ENCODE peak calls at places on chromosomes 3 and 15, in seven cellular contexts. One of them, this sample, is unnamed.

GRCh38 chr3:36244728-36245127 is 135.6 kb upstream of the STAC start:
- DNase-seq in SK-N-SH: no peak
- DNase-seq in GM12891: no peak
- DNase-seq in GM12878: no peak
- DNase-seq in K562: no peak
- DNase-seq in H1: no peak
- DNase-seq in HepG2: no peak
- DNase-seq in this sample: no peak

GRCh38 chr3:177673105-177673804 is 476.0 kb upstream of the TBL1XR1 start:
- DNase-seq in SK-N-SH: no peak
- DNase-seq in GM12891: no peak
- DNase-seq in GM12878: no peak
- DNase-seq in K562: no peak
- DNase-seq in H1: no peak
- DNase-seq in HepG2: no peak
- DNase-seq in this sample: no peak

GRCh38 chr3:66195347-66195783 is 25.4 kb upstream of the SLC25A26 start:
- DNase-seq in SK-N-SH: peak; percentile 87
- DNase-seq in GM12891: no peak
- DNase-seq in GM12878: no peak
- DNase-seq in K562: no peak
- DNase-seq in H1: peak; percentile 73
- DNase-seq in HepG2: no peak
- DNase-seq in this sample: no peak

GRCh38 chr3:32569540-32570425 is 875 bp downstream of the DYNC1LI1 start:
- DNase-seq in SK-N-SH: peak; percentile 77
- DNase-seq in GM12891: peak; percentile 28
- DNase-seq in GM12878: no peak
- DNase-seq in K562: peak; percentile 73
- DNase-seq in H1: peak; percentile 91
- DNase-seq in HepG2: peak; percentile 57
- DNase-seq in this sample: peak; percentile 37

GRCh38 chr3:157335198-157335597 is 101.5 kb upstream of the PTX3 start:
- DNase-seq in SK-N-SH: no peak
- DNase-seq in GM12891: no peak
- DNase-seq in GM12878: no peak
- DNase-seq in K562: no peak
- DNase-seq in H1: no peak
- DNase-seq in HepG2: no peak
- DNase-seq in this sample: no peak

GRCh38 chr15:89814112-89814742 is 425 bp downstream of the ANPEP start:
- DNase-seq in SK-N-SH: peak; percentile 57
- DNase-seq in GM12891: no peak
- DNase-seq in GM12878: no peak
- DNase-seq in K562: no peak
- DNase-seq in H1: no peak
- DNase-seq in HepG2: no peak
- DNase-seq in this sample: no peak

GRCh38 chr3:43905157-43905556 is 214.4 kb downstream of the ABHD5 start:
- DNase-seq in SK-N-SH: no peak
- DNase-seq in GM12891: no peak
- DNase-seq in GM12878: no peak
- DNase-seq in K562: no peak
- DNase-seq in H1: no peak
- DNase-seq in HepG2: no peak
- DNase-seq in this sample: no peak

GRCh38 chr15:91887921-91888373 is 34.4 kb downstream of the SLCO3A1 start:
- DNase-seq in SK-N-SH: no peak
- DNase-seq in GM12891: no peak
- DNase-seq in GM12878: no peak
- DNase-seq in K562: no peak
- DNase-seq in H1: peak; percentile 24
- DNase-seq in HepG2: no peak
- DNase-seq in this sample: no peak

GRCh38 chr15:100125627-100126231 is 216.0 kb downstream of the ADAMTS17 start:
- DNase-seq in SK-N-SH: no peak
- DNase-seq in GM12891: no peak
- DNase-seq in GM12878: no peak
- DNase-seq in K562: no peak
- DNase-seq in H1: no peak
- DNase-seq in HepG2: no peak
- DNase-seq in this sample: no peak

GRCh38 chr15:35519536-35520149 is 26.3 kb downstream of the DPH6 start:
- DNase-seq in SK-N-SH: peak; percentile 11
- DNase-seq in GM12891: no peak
- DNase-seq in GM12878: peak; percentile 19
- DNase-seq in K562: peak; percentile 12
- DNase-seq in H1: no peak
- DNase-seq in HepG2: peak; percentile 45
- DNase-seq in this sample: no peak

GRCh38 chr3:59731909-59732308 is 682.1 kb upstream of the CFAP20DC start:
- DNase-seq in SK-N-SH: no peak
- DNase-seq in GM12891: no peak
- DNase-seq in GM12878: peak; percentile 31
- DNase-seq in K562: no peak
- DNase-seq in H1: no peak
- DNase-seq in HepG2: no peak
- DNase-seq in this sample: no peak

GRCh38 chr3:149330609-149331008 is 2.8 kb downstream of the TM4SF18 start:
- DNase-seq in SK-N-SH: no peak
- DNase-seq in GM12891: no peak
- DNase-seq in GM12878: no peak
- DNase-seq in K562: no peak
- DNase-seq in H1: no peak
- DNase-seq in HepG2: no peak
- DNase-seq in this sample: no peak

GRCh38 chr3:174333640-174334039 is 525.5 kb upstream of the NAALADL2 start:
- DNase-seq in SK-N-SH: no peak
- DNase-seq in GM12891: no peak
- DNase-seq in GM12878: no peak
- DNase-seq in K562: no peak
- DNase-seq in H1: no peak
- DNase-seq in HepG2: no peak
- DNase-seq in this sample: no peak

GRCh38 chr3:175149675-175150074 is 290.5 kb downstream of the NAALADL2 start:
- DNase-seq in SK-N-SH: no peak
- DNase-seq in GM12891: no peak
- DNase-seq in GM12878: peak; percentile 62
- DNase-seq in K562: no peak
- DNase-seq in H1: no peak
- DNase-seq in HepG2: peak; percentile 1
- DNase-seq in this sample: no peak

GRCh38 chr3:124966557-124967480 is 32.3 kb upstream of the MUC13 start:
- DNase-seq in SK-N-SH: no peak
- DNase-seq in GM12891: no peak
- DNase-seq in GM12878: no peak
- DNase-seq in K562: no peak
- DNase-seq in H1: no peak
- DNase-seq in HepG2: no peak
- DNase-seq in this sample: no peak

GRCh38 chr15:44081223-44082013 is 113.7 kb downstream of the FRMD5 start:
- DNase-seq in SK-N-SH: no peak
- DNase-seq in GM12891: no peak
- DNase-seq in GM12878: no peak
- DNase-seq in K562: no peak
- DNase-seq in H1: no peak
- DNase-seq in HepG2: no peak
- DNase-seq in this sample: no peak

GRCh38 chr3:97815149-97815917 is 6.5 kb upstream of the CRYBG3 start:
- DNase-seq in SK-N-SH: no peak
- DNase-seq in GM12891: no peak
- DNase-seq in GM12878: no peak
- DNase-seq in K562: no peak
- DNase-seq in H1: no peak
- DNase-seq in HepG2: no peak
- DNase-seq in this sample: no peak

GRCh38 chr3:57530071-57530608 is 14.0 kb downstream of the DNAH12 start:
- DNase-seq in SK-N-SH: peak; percentile 21
- DNase-seq in GM12891: no peak
- DNase-seq in GM12878: no peak
- DNase-seq in K562: no peak
- DNase-seq in H1: no peak
- DNase-seq in HepG2: no peak
- DNase-seq in this sample: no peak

GRCh38 chr3:183427206-183428139 is 946 bp downstream of the MCF2L2 start:
- DNase-seq in SK-N-SH: peak; percentile 76
- DNase-seq in GM12891: no peak
- DNase-seq in GM12878: no peak
- DNase-seq in K562: no peak
- DNase-seq in H1: no peak
- DNase-seq in HepG2: no peak
- DNase-seq in this sample: no peak

GRCh38 chr3:59286791-59287531 is 237.1 kb upstream of the CFAP20DC start:
- DNase-seq in SK-N-SH: no peak
- DNase-seq in GM12891: no peak
- DNase-seq in GM12878: no peak
- DNase-seq in K562: no peak
- DNase-seq in H1: no peak
- DNase-seq in HepG2: no peak
- DNase-seq in this sample: no peak

GRCh38 chr3:171306631-171307030 is 153.6 kb downstream of the TNIK start:
- DNase-seq in SK-N-SH: no peak
- DNase-seq in GM12891: no peak
- DNase-seq in GM12878: no peak
- DNase-seq in K562: no peak
- DNase-seq in H1: no peak
- DNase-seq in HepG2: no peak
- DNase-seq in this sample: no peak

DNA sequence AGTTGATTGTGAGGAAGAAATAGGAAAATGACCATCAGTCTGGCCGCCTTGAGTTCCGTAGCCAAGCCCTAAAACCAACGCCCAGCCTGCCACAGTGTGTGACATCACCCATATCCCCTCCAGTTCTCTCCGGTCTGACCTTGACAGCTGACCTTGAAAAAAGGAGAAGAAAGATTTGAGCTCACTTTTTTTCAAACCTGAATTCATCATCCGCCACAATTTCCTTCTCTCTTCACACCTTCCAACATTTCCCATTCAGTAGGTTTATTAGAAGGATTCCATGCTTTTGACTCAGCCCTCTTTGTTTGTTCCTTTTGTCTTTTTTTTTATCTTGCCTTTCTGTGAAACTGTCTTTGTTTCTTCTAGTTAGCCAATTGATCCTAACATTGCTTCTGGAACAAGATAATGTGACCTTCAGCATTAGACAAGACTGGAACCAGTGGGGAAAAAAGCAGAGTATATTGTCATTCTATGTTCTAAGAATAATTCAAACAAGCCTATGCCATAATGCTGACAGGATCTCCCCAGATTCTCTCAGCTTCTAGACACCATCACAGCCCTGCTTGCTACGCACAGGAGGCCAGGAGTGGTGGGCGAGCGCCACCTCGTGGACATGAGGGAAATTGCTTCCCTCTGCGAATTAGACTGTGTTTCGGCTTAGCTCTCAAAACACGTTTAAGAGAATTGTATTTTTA is 283.1 kb downstream of the FGF12 start:
- DNase-seq in SK-N-SH: peak; percentile 53
- DNase-seq in GM12891: peak; percentile 30
- DNase-seq in GM12878: peak; percentile 4
- DNase-seq in K562: peak; percentile 67
- DNase-seq in H1: peak; percentile 88
- DNase-seq in HepG2: peak; percentile 24
- DNase-seq in this sample: peak; percentile 17
- TF ChIP-seq TAF1 in SK-N-SH: no peak
- TF ChIP-seq TAF1 in GM12891: no peak
- TF ChIP-seq TAF1 in GM12878: no peak
- TF ChIP-seq TAF1 in K562: no peak
- TF ChIP-seq TAF1 in H1: no peak
- TF ChIP-seq TAF1 in HepG2: no peak
- TF ChIP-seq TAF1 in this sample: no peak

GRCh38 chr3:167437428-167438139 is 36.3 kb downstream of the SERPINI2 start:
- DNase-seq in SK-N-SH: no peak
- DNase-seq in GM12891: no peak
- DNase-seq in GM12878: no peak
- DNase-seq in K562: no peak
- DNase-seq in H1: no peak
- DNase-seq in HepG2: no peak
- DNase-seq in this sample: no peak
- TF ChIP-seq TAF1 in SK-N-SH: no peak
- TF ChIP-seq TAF1 in GM12891: no peak
- TF ChIP-seq TAF1 in GM12878: no peak
- TF ChIP-seq TAF1 in K562: no peak
- TF ChIP-seq TAF1 in H1: no peak
- TF ChIP-seq TAF1 in HepG2: no peak
- TF ChIP-seq TAF1 in this sample: no peak

DNA sequence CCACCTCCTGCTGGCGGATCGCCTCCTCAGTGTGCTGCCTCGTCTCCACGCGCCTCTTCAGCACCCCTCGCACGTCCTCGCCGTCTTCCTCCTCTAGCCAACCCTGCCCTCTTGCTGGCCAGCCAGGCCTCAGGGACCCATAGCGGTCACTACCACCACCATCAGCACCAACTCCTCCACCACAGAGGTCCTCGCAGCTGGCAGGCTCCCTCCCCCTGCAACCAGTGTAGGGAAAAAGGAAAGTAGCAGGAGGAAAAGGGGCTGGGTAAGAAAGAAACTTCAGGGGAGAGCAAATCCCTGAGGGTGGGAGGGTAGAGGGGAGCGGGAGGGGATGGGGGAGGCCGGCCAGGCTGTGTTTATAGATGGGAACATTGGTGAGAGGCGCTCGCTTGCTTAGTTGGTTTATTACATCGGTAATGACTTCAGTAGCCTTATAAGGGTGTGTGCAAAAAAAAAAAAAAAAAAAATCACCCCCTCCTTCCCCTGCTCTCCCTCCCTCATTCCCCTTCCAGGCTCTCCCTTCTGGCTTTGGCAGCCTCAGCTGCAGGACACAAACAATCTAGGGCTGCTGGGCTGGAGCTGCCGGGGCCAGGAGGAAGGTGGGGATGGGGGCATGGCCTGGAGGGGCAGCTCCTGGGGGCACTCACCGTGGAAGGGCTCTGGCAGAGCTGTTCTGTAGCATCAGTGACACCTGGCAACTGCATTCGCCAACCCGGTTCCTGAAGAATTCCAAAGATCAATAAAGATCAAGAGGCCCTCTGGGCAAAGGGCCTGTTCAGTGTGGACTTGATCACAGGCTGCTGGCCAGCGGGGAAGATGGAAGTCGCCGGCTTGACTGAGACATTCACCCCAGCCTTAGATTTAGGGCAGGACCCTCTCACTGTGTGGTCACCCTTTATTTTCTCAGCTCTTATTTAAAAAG is 116.2 kb upstream of the HACD2 start:
- DNase-seq in SK-N-SH: no peak
- DNase-seq in GM12891: no peak
- DNase-seq in GM12878: no peak
- DNase-seq in K562: no peak
- DNase-seq in H1: no peak
- DNase-seq in HepG2: no peak
- DNase-seq in this sample: no peak
- TF ChIP-seq TAF1 in SK-N-SH: no peak
- TF ChIP-seq TAF1 in GM12891: no peak
- TF ChIP-seq TAF1 in GM12878: no peak
- TF ChIP-seq TAF1 in K562: no peak
- TF ChIP-seq TAF1 in H1: no peak
- TF ChIP-seq TAF1 in HepG2: no peak
- TF ChIP-seq TAF1 in this sample: no peak

DNA sequence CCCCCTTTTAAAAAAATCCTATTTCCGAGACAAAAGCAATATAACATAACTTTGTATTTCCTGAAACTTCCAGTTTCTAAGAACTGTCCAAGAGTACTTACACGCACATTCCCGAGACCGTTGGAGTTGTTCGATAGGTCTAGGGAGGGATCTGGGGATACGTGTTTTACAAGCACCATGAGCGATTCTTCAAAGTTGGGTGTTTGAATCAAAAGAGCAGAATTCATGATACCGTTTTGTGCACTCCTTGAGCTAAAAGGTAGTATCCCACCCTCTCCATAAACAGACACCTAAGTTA is 704 bp upstream of the EDEM1 start:
- DNase-seq in SK-N-SH: peak; percentile 28
- DNase-seq in GM12891: no peak
- DNase-seq in GM12878: no peak
- DNase-seq in K562: no peak
- DNase-seq in H1: no peak
- DNase-seq in HepG2: peak; percentile 15
- DNase-seq in this sample: no peak
- TF ChIP-seq TAF1 in SK-N-SH: no peak
- TF ChIP-seq TAF1 in GM12891: no peak
- TF ChIP-seq TAF1 in GM12878: no peak
- TF ChIP-seq TAF1 in K562: no peak
- TF ChIP-seq TAF1 in H1: no peak
- TF ChIP-seq TAF1 in HepG2: no peak
- TF ChIP-seq TAF1 in this sample: no peak

This sample was measured in GM12892.